ENCODE peak calls at places on chromosomes 4 and X, in eight cellular contexts. W is NCI-H524 treated with DMSO at 0.1 percent for 48 hours; V is HS-27A; P is HT-29; Q is head of caudate nucleus; R is GM20000; B is stimulated activated CD4-positive, alpha-beta T cell treated with anti-CD3 and anti-CD28 coated beads, Interleukin-2, amount 100 ng/mL, for 24 hours; H is colonic mucosa. U is an unnamed sample.

GRCh38 chr4:158578476-158578875 is 56.8 kb downstream of the RXFP1 start:
- DNase-seq in B (no peak), R (no peak), Q (peak), V (no peak), W (no peak), P (peak), H (no peak), U (no peak)

GRCh38 chrX:100648601-100649417 is 4.8 kb downstream of the SRPX2 start:
- DNase-seq in R (no peak), H (peak), V (no peak), P (peak), B (no peak), Q (no peak), W (peak), U (no peak)

GRCh38 chr4:8276358-8277240 is 7.0 kb downstream of the HTRA3 start:
- DNase-seq in V (no peak), R (no peak), H (no peak), W (no peak), P (no peak), B (no peak), Q (no peak), U (no peak)

GRCh38 chr4:62135565-62136156 is 935.5 kb downstream of the ADGRL3 start:
- DNase-seq in B (no peak), V (no peak), H (no peak), Q (no peak), P (no peak), W (no peak), R (no peak), U (no peak)

GRCh38 chr4:114494257-114494803 is 104.3 kb upstream of the UGT8 start:
- DNase-seq in V (no peak), W (no peak), H (no peak), Q (no peak), B (no peak), R (no peak), P (no peak), U (no peak)

GRCh38 chrX:137031517-137032377 is 2.0 kb downstream of the GPR101 start:
- DNase-seq in Q (peak), W (peak), R (peak), B (peak), V (no peak), H (no peak), P (no peak), U (peak)

GRCh38 chr4:26323807-26324206 is 3.0 kb downstream of the RBPJ start:
- DNase-seq in R (no peak), V (no peak), B (no peak), H (no peak), W (no peak), P (no peak), Q (no peak), U (no peak)

GRCh38 chrX:151177141-151178027 is 1.0 kb downstream of the GPR50 start:
- DNase-seq in Q (no peak), W (no peak), B (no peak), H (no peak), P (no peak), V (no peak), R (no peak), U (no peak)

GRCh38 chrX:25020391-25021131 is 4.8 kb upstream of the ARX start:
- DNase-seq in W (no peak), V (no peak), H (no peak), P (no peak), B (peak), R (peak), Q (no peak), U (no peak)

GRCh38 chr4:7414046-7414445 is 20.7 kb downstream of the PSAPL1 start:
- DNase-seq in H (no peak), W (no peak), P (no peak), V (no peak), R (no peak), B (no peak), Q (no peak), U (no peak)

GRCh38 chrX:350534-351321 is 32.1 kb upstream of the GTPBP6 start:
- DNase-seq in V (no peak), Q (peak), H (no peak), W (no peak), R (no peak), P (no peak), B (no peak), U (no peak)

GRCh38 chrX:106168107-106168506 is at the start of gene PWWP3B:
- DNase-seq in H (peak), P (no peak), R (no peak), W (peak), V (no peak), B (no peak), Q (peak), U (no peak)